ENCODE peak calls at places on chromosomes 6 and 20, in ten cellular contexts. B is keratinocyte; G is activated CD4-positive, CD25-positive, alpha-beta regulatory T cell; P is cardiac fibroblast; M is HTR-8/SVneo; S is stomach; Z is fibroblast of the conjunctiva; Q is D341Med; I is SJSA1; W is posterior cingulate gyrus. V is an unnamed sample.
A peak's percentile ranks its signal among the peaks of the same experiment; 100 is the strongest.

GRCh38 chr20:34709836-34710567 is 5.9 kb downstream of the TP53INP2 start:
- DNase-seq in B (no peak), G (peak; percentile 46), P (peak; percentile 73), M (no peak), S (peak; percentile 83), Z (peak; percentile 18), Q (peak; percentile 69), I (peak; percentile 44), W (peak; percentile 96), V (no peak)

GRCh38 chr6:143592335-143592734 is 80.8 kb upstream of the FUCA2 start:
- DNase-seq in B (no peak), G (no peak), P (no peak), M (peak; percentile 15), S (no peak), Z (no peak), Q (no peak), I (no peak), W (no peak), V (no peak)

GRCh38 chr6:33689879-33690278 is 21.6 kb downstream of the UQCC2 start:
- DNase-seq in B (no peak), G (no peak), P (no peak), M (no peak), S (no peak), Z (no peak), Q (no peak), I (peak; percentile 61), W (peak; percentile 76), V (no peak)

GRCh38 chr20:16885746-16886145 is 137.6 kb downstream of the OTOR start:
- DNase-seq in B (no peak), G (no peak), P (no peak), M (no peak), S (no peak), Z (no peak), Q (no peak), I (no peak), W (no peak), V (no peak)

GRCh38 chr6:147711511-147711910 is 203.0 kb downstream of the SAMD5 start:
- DNase-seq in B (no peak), G (no peak), P (no peak), M (no peak), S (no peak), Z (no peak), Q (no peak), I (no peak), W (no peak), V (no peak)

GRCh38 chr20:36335187-36335870 is 29.2 kb downstream of the DLGAP4 start:
- DNase-seq in B (no peak), G (no peak), P (no peak), M (no peak), S (no peak), Z (no peak), Q (no peak), I (no peak), W (peak; percentile 43), V (no peak)

GRCh38 chr6:41531591-41532582 is 14.3 kb upstream of the FOXP4 start:
- DNase-seq in B (no peak), G (peak; percentile 47), P (peak; percentile 29), M (no peak), S (no peak), Z (no peak), Q (no peak), I (peak; percentile 88), W (no peak), V (peak; percentile 28)

GRCh38 chr6:36962874-36963273 is 8.3 kb downstream of the PI16 start:
- DNase-seq in B (no peak), G (peak; percentile 38), P (peak; percentile 80), M (no peak), S (peak; percentile 59), Z (no peak), Q (no peak), I (no peak), W (peak; percentile 96), V (no peak)

GRCh38 chr6:115191989-115192388 is 849.2 kb upstream of the HS3ST5 start:
- DNase-seq in B (no peak), G (no peak), P (no peak), M (no peak), S (no peak), Z (no peak), Q (no peak), I (no peak), W (no peak), V (no peak)

GRCh38 chr20:36181934-36182603 is 27.5 kb downstream of the EPB41L1 start:
- DNase-seq in B (no peak), G (no peak), P (peak; percentile 68), M (peak; percentile 15), S (no peak), Z (no peak), Q (no peak), I (no peak), W (no peak), V (peak; percentile 44)

GRCh38 chr6:73983367-73983766 is 287.4 kb downstream of the CD109 start:
- DNase-seq in B (no peak), G (no peak), P (no peak), M (no peak), S (no peak), Z (no peak), Q (no peak), I (peak; percentile 4), W (no peak), V (no peak)

GRCh38 chr20:48080583-48080982 is 295.3 kb upstream of the SULF2 start:
- DNase-seq in B (no peak), G (no peak), P (no peak), M (no peak), S (no peak), Z (no peak), Q (no peak), I (no peak), W (no peak), V (no peak)

GRCh38 chr6:159540152-159540551 is 152.9 kb downstream of the SOD2 start:
- DNase-seq in B (no peak), G (no peak), P (no peak), M (no peak), S (no peak), Z (no peak), Q (no peak), I (no peak), W (no peak), V (no peak)

GRCh38 chr6:158839796-158840195 is 20.6 kb upstream of the EZR start:
- DNase-seq in B (no peak), G (no peak), P (no peak), M (no peak), S (no peak), Z (no peak), Q (no peak), I (no peak), W (no peak), V (no peak)

GRCh38 chr6:21751608-21752007 is 158.1 kb downstream of the SOX4 start:
- DNase-seq in B (no peak), G (no peak), P (no peak), M (no peak), S (no peak), Z (no peak), Q (no peak), I (no peak), W (no peak), V (no peak)

GRCh38 chr6:57038906-57039305 is 7.6 kb upstream of the KIAA1586 start:
- DNase-seq in B (no peak), G (no peak), P (no peak), M (no peak), S (no peak), Z (no peak), Q (no peak), I (no peak), W (no peak), V (no peak)

GRCh38 chr20:21548390-21549035 is 34.6 kb upstream of the NKX2-2 start:
- DNase-seq in B (no peak), G (no peak), P (no peak), M (no peak), S (no peak), Z (no peak), Q (no peak), I (no peak), W (no peak), V (no peak)

GRCh38 chr6:162917506-162917905 is 189.7 kb downstream of the PACRG start:
- DNase-seq in B (no peak), G (no peak), P (peak; percentile 19), M (no peak), S (no peak), Z (no peak), Q (no peak), I (no peak), W (no peak), V (peak; percentile 35)

GRCh38 chr20:58921564-58921963 is 59.5 kb upstream of the NELFCD start:
- DNase-seq in B (no peak), G (no peak), P (no peak), M (no peak), S (no peak), Z (no peak), Q (no peak), I (no peak), W (no peak), V (no peak)